ENCODE peak calls at places on chromosomes 4 and X, in eight cellular contexts. I is CD8-positive, alpha-beta T cell; Y is CD4-positive, alpha-beta T cell; S is cardiac muscle cell; W is neural progenitor cell; G is right cardiac atrium; Z is GM23248; Q is thyroid gland. F is an unnamed sample.
A peak's percentile ranks its signal among the peaks of the same experiment; 100 is the strongest.

GRCh38 chr4:1842993-1843448 is 12.9 kb downstream of the LETM1 start:
- DNase-seq in I (no peak), Y (no peak), S (peak; percentile 85), W (no peak), G (no peak), Z (peak; percentile 95), Q (peak; percentile 31), F (no peak)

GRCh38 chr4:113461281-113461680 is 300.3 kb downstream of the CAMK2D start:
- DNase-seq in I (no peak), Y (no peak), S (no peak), W (no peak), G (no peak), Z (no peak), Q (no peak), F (no peak)

GRCh38 chr4:152996101-152996500 is 60.0 kb downstream of the FHDC1 start:
- DNase-seq in I (no peak), Y (no peak), S (peak; percentile 13), W (no peak), G (no peak), Z (no peak), Q (peak; percentile 18), F (no peak)

GRCh38 chrX:44400588-44400987 is 57.1 kb upstream of the EFHC2 start:
- DNase-seq in I (no peak), Y (no peak), S (peak; percentile 87), W (no peak), G (no peak), Z (peak; percentile 92), Q (peak; percentile 4), F (no peak)

GRCh38 chrX:131059231-131059630 is 1.1 kb downstream of the ARHGAP36 start:
- DNase-seq in I (no peak), Y (no peak), S (no peak), W (no peak), G (no peak), Z (no peak), Q (no peak), F (no peak)

GRCh38 chrX:135463937-135464336 is 42.2 kb downstream of the SMIM10L2A start:
- DNase-seq in I (no peak), Y (no peak), S (peak; percentile 34), W (no peak), G (no peak), Z (peak; percentile 43), Q (no peak), F (no peak)

GRCh38 chrX:50198348-50198747 is 2.5 kb downstream of the AKAP4 start:
- DNase-seq in I (no peak), Y (no peak), S (no peak), W (no peak), G (no peak), Z (no peak), Q (no peak), F (no peak)

GRCh38 chrX:140141444-140142029 is 176.2 kb upstream of the CXorf66 start:
- DNase-seq in I (no peak), Y (no peak), S (peak; percentile 38), W (peak; percentile 51), G (no peak), Z (peak; percentile 41), Q (peak; percentile 40), F (no peak)

GRCh38 chr4:173168396-173169177 is at the start of gene GALNT7:
- DNase-seq in I (no peak), Y (peak; percentile 52), S (peak; percentile 73), W (peak; percentile 93), G (peak; percentile 67), Z (peak; percentile 61), Q (peak; percentile 84), F (peak; percentile 55)

DNA sequence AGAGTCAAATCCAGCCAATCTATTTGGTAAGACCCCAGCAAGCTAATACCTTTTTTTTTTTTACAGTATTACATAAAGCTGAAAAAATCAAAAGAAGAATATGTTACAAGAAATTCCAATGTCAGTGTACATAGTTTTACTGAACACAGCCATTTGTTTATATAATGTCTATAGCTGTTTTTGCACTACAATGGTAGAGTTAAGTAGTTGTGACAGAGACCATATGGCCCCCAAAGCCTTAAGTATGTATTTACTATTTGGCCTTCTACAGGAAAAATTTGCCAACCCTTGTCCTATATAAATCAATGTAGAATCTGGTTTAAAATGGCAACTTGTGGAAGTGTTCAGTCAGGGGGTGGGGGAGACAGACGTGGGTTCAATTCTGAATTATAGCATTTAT is 60.7 kb downstream of the ANTXR2 start:
- DNase-seq in I (no peak), Y (no peak), S (no peak), W (no peak), G (no peak), Z (no peak), Q (no peak), F (no peak)
- H3K27ac ChIP-seq in I (no peak overlapping the region), Y (no peak overlapping the region), S (no peak overlapping the region), W (no peak overlapping the region), G (no peak overlapping the region), Z (peak overlapping the region; percentile 59), Q (no peak overlapping the region), F (no peak overlapping the region)

GRCh38 chr4:140367738-140368137 is 5.7 kb upstream of the SCOC start:
- DNase-seq in I (no peak), Y (no peak), S (peak; percentile 3), W (no peak), G (no peak), Z (peak; percentile 74), Q (peak; percentile 24), F (no peak)

GRCh38 chr4:140368686-140369085 is 4.8 kb upstream of the SCOC start:
- DNase-seq in I (no peak), Y (no peak), S (no peak), W (no peak), G (no peak), Z (peak; percentile 7), Q (no peak), F (no peak)

GRCh38 chr4:140373328-140374129 is at the start of gene SCOC:
- DNase-seq in I (peak; percentile 90), Y (peak; percentile 97), S (peak; percentile 99), W (peak; percentile 99), G (peak; percentile 99), Z (peak; percentile 100), Q (peak; percentile 100), F (peak; percentile 94)

GRCh38 chr4:140374130-140374477 is 658 bp downstream of the SCOC start:
- DNase-seq in I (no peak), Y (no peak), S (no peak), W (no peak), G (no peak), Z (no peak), Q (no peak), F (no peak)

DNA sequence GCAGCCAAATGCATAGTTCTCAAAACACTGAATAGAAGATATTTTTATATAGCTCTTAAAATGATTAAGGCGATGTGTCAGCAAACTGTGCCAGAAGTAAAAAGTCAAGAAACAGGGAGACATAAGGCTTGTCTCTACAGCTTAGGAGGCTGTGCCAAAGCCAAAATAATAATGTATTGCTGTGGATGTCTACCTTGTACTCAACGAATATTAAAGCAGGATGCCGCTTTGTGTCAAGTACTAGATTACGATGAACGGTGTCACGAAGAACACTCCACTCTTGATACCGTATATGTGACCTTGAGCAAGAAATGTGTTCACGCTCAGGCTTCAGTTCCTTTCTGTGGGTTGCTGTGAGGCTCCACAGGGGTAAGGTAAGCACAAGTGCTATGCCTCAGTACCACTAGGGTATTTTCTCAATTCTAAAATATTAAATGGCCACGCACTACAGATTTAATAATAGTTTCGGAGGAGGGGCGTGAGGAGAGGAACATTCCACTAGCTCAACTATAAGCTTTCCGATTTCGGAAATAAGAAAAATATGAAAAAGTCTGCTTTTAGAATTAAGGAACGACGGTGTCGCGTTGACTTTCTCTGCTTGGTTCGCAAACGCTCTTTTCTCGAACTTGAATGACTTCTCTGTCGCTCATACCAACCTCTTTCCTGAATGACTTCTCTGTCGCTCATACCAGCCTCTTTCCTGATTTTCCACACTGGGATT is 679 bp upstream of the SCOC start:
- DNase-seq in I (no peak), Y (peak; percentile 32), S (peak; percentile 14), W (peak; percentile 12), G (no peak), Z (peak; percentile 55), Q (peak; percentile 6), F (no peak)
- H3K27ac ChIP-seq in I (peak overlapping the region; percentile 81), Y (peak overlapping the region; percentile 65), S (peak overlapping the region; percentile 92), W (no peak overlapping the region), G (peak overlapping the region; percentile 90), Z (peak overlapping the region; percentile 66), Q (peak overlapping the region; percentile 50), F (peak overlapping the region; percentile 67)

GRCh38 chr4:73918058-73918457 is 48.9 kb downstream of the CXCL1 start:
- DNase-seq in I (no peak), Y (no peak), S (no peak), W (no peak), G (no peak), Z (no peak), Q (no peak), F (no peak)

GRCh38 chr4:73917081-73917501 is 47.9 kb downstream of the CXCL1 start:
- DNase-seq in I (no peak), Y (no peak), S (peak; percentile 96), W (no peak), G (no peak), Z (peak; percentile 96), Q (no peak), F (no peak)

GRCh38 chr4:73919691-73920090 is 50.5 kb downstream of the CXCL1 start:
- DNase-seq in I (no peak), Y (no peak), S (no peak), W (no peak), G (no peak), Z (no peak), Q (no peak), F (no peak)

GRCh38 chr4:73914071-73914470 is 44.9 kb downstream of the CXCL1 start:
- DNase-seq in I (no peak), Y (no peak), S (no peak), W (no peak), G (no peak), Z (no peak), Q (no peak), F (no peak)

DNA sequence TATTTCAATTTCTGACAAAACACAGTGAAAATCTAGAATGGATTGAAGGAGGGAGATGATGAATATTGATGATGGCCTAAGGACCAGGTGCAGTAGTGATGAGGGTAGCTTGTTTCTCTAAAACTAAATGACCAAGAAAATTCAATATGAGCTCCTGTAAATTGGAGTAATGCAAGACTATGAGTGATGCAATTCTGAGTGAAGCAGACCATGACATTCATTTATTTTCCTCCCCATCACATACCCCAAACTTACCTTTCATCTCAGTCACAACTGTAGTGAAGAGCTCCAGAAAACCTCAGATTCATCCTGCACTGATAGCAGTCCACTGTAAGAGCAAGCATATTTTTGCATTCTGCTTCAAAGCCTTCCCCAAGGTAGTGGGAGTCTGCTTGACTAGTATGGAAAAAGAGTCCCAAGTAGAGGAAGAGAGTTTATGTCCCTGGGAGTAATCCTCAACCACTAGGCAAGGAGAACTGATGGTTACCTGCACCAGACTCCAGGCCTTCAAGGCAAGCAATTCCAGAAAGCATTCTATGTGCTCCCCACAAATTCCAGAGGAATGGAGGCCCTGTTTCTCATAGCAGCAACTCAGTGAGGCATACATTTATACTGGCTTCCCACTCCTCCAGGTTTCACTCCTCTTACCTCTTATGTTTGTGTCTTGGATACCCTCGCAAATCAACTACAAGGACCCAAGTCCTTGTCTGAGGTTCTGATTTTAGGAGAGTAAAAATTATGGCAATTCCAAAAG is 47.2 kb downstream of the CXCL1 start:
- DNase-seq in I (no peak), Y (no peak), S (no peak), W (no peak), G (no peak), Z (no peak), Q (no peak), F (no peak)
- H3K27ac ChIP-seq in I (no peak overlapping the region), Y (no peak overlapping the region), S (no peak overlapping the region), W (no peak overlapping the region), G (no peak overlapping the region), Z (peak overlapping the region; percentile 46), Q (no peak overlapping the region), F (no peak overlapping the region)

DNA sequence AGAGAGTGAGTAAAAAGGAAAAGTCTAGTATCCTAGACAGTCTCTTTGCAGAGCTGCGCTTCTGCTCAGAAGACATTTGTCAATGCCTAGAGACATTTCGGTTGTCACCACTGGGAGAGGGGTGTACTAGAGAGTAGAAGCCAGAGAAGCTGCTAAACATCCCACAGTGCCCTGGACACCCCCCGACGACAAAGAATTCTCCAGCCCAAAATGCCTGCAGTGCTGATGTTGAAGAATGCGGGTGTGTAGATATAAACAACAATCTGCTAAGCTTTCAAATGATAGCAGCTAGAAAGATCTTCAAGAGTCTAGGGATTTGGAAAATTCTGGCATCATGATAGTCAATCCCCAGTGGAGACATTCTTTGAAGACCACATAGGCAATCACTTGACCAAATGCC is 90.1 kb downstream of the PALLD start:
- DNase-seq in I (no peak), Y (no peak), S (no peak), W (no peak), G (no peak), Z (no peak), Q (no peak), F (no peak)
- H3K27ac ChIP-seq in I (no peak overlapping the region), Y (no peak overlapping the region), S (no peak overlapping the region), W (no peak overlapping the region), G (peak overlapping the region; percentile 35), Z (peak overlapping the region; percentile 69), Q (no peak overlapping the region), F (no peak overlapping the region)

F was measured in CD8-positive, alpha-beta memory T cell.